ENCODE peak calls at places on chromosomes 6 and 20, in nine cellular contexts. F, J, N, W, K, A, P, Q and R are unnamed samples.
A peak's percentile ranks its signal among the peaks of the same experiment; 100 is the strongest.

GRCh38 chr6:138086573-138087196 is 20.5 kb downstream of the PERP start:
- DNase-seq in A (peak; percentile 62), J (no peak), F (peak; percentile 51), P (no peak), W (no peak), K (no peak), Q (peak; percentile 66), N (peak; percentile 26), R (no peak)

GRCh38 chr6:121442591-121442990 is 7.1 kb downstream of the GJA1 start:
- DNase-seq in Q (no peak), J (no peak), N (no peak), K (no peak), W (no peak), P (no peak), A (no peak), F (no peak), R (no peak)

GRCh38 chr6:142878407-142878806 is 66.6 kb downstream of the HIVEP2 start:
- DNase-seq in F (no peak), P (no peak), W (no peak), Q (no peak), N (no peak), K (no peak), J (no peak), A (no peak), R (no peak)

GRCh38 chr20:40471261-40471629 is 217.8 kb downstream of the MAFB start:
- DNase-seq in N (no peak), W (peak; percentile 15), P (no peak), Q (no peak), F (no peak), K (no peak), A (no peak), J (peak; percentile 69), R (no peak)

GRCh38 chr6:124535746-124536145 is 426.5 kb upstream of the RNF217 start:
- DNase-seq in N (no peak), A (peak; percentile 1), K (no peak), Q (no peak), P (no peak), F (peak; percentile 70), J (no peak), W (no peak), R (no peak)

GRCh38 chr6:84074988-84075781 is 41.6 kb downstream of the MRAP2 start:
- DNase-seq in P (no peak), A (no peak), N (no peak), K (no peak), F (peak; percentile 38), Q (peak; percentile 79), J (no peak), W (no peak), R (no peak)

GRCh38 chr6:151651639-151652038 is 155.8 kb upstream of the ESR1 start:
- DNase-seq in K (no peak), P (no peak), F (no peak), Q (no peak), N (no peak), J (no peak), W (no peak), A (no peak), R (no peak)

GRCh38 chr6:72720464-72720863 is 98.6 kb downstream of the KCNQ5 start:
- DNase-seq in K (no peak), Q (no peak), A (no peak), F (peak; percentile 47), W (no peak), P (no peak), N (no peak), J (no peak), R (no peak)

GRCh38 chr6:138493413-138493812 is 5.9 kb downstream of the NHSL1 start:
- DNase-seq in K (no peak), Q (peak; percentile 26), W (no peak), N (peak; percentile 36), A (no peak), F (peak; percentile 25), P (no peak), J (peak; percentile 17), R (no peak)

GRCh38 chr6:168247456-168248147 is 72.0 kb downstream of the DACT2 start:
- DNase-seq in K (no peak), J (no peak), Q (peak; percentile 68), F (peak; percentile 2), W (no peak), P (no peak), A (peak; percentile 38), N (peak; percentile 95), R (no peak)

GRCh38 chr6:3938715-3939376 is 89.7 kb downstream of the FAM50B start:
- DNase-seq in P (no peak), J (no peak), A (no peak), N (no peak), W (no peak), F (no peak), Q (no peak), K (no peak), R (no peak)

GRCh38 chr6:14397518-14397901 is 279.9 kb downstream of the CD83 start:
- DNase-seq in W (no peak), N (no peak), A (no peak), K (no peak), Q (no peak), F (no peak), J (no peak), P (no peak), R (no peak)

GRCh38 chr6:167571550-167571949 is 246.7 kb downstream of the TTLL2 start:
- DNase-seq in A (no peak), F (no peak), K (no peak), Q (no peak), W (no peak), P (no peak), N (no peak), J (no peak), R (no peak)

GRCh38 chr20:51156041-51156795 is 133.3 kb upstream of the KCNG1 start:
- DNase-seq in J (peak; percentile 69), K (no peak), P (no peak), A (no peak), F (no peak), N (no peak), Q (no peak), W (no peak), R (no peak)

GRCh38 chr6:100998111-100998510 is 117.0 kb upstream of the ASCC3 start:
- DNase-seq in Q (no peak), A (no peak), K (no peak), N (no peak), W (no peak), J (no peak), F (peak; percentile 76), P (no peak), R (no peak)

GRCh38 chr6:70985151-70985550 is 28.3 kb upstream of the B3GAT2 start:
- DNase-seq in J (no peak), N (no peak), Q (no peak), P (no peak), F (no peak), K (no peak), W (no peak), A (no peak), R (no peak)

GRCh38 chr6:76490456-76490855 is 418.0 kb upstream of the IMPG1 start:
- DNase-seq in P (no peak), J (no peak), A (no peak), F (no peak), Q (no peak), N (no peak), W (no peak), K (no peak), R (no peak)

GRCh38 chr6:135750081-135750480 is 101.4 kb upstream of the PDE7B start:
- DNase-seq in Q (no peak), J (no peak), A (no peak), W (no peak), P (no peak), N (no peak), F (no peak), K (no peak), R (no peak)

GRCh38 chr20:59806578-59806975 is 126.9 kb downstream of the SYCP2 start:
- DNase-seq in A (no peak), P (no peak), K (no peak), F (no peak), J (no peak), W (no peak), N (no peak), Q (no peak), R (no peak)

GRCh38 chr6:6942826-6943225 is 164.9 kb upstream of the RREB1 start:
- DNase-seq in W (no peak), J (no peak), A (no peak), K (no peak), N (peak; percentile 97), F (no peak), Q (no peak), P (no peak), R (no peak)

GRCh38 chr6:80728830-80729229 is 622.4 kb downstream of the BCKDHB start:
- DNase-seq in N (no peak), P (no peak), A (no peak), J (no peak), W (no peak), Q (no peak), K (no peak), F (no peak), R (no peak)

GRCh38 chr6:12288844-12289654 is 1.1 kb upstream of the EDN1 start:
- DNase-seq in W (peak; percentile 59), J (peak; percentile 63), F (peak; percentile 68), K (peak; percentile 23), Q (peak; percentile 79), P (no peak), N (peak; percentile 50), A (peak; percentile 61), R (peak; percentile 78)

GRCh38 chr6:145815875-145816274 is 1.3 kb upstream of the FBXO30 start:
- DNase-seq in Q (peak; percentile 17), K (no peak), P (no peak), J (no peak), W (no peak), F (no peak), A (no peak), N (no peak), R (no peak)

GRCh38 chr20:31674895-31675827 is 37.4 kb downstream of the COX4I2 start:
- DNase-seq in K (peak; percentile 52), Q (no peak), W (no peak), F (peak; percentile 86), J (no peak), P (peak; percentile 39), N (no peak), A (no peak), R (peak; percentile 78)

GRCh38 chr6:137811121-137811911 is 55.7 kb upstream of the TNFAIP3 start:
- DNase-seq in K (peak; percentile 70), A (peak; percentile 76), P (peak; percentile 53), J (no peak), N (no peak), W (no peak), Q (peak; percentile 89), F (peak; percentile 88), R (peak; percentile 81)

GRCh38 chr6:47670851-47671250 is 27.5 kb upstream of the ADGRF4 start:
- DNase-seq in J (no peak), F (no peak), K (no peak), W (peak; percentile 3), N (no peak), A (no peak), Q (no peak), P (no peak), R (no peak)

GRCh38 chr6:162442675-162443074 is 284.9 kb downstream of the PRKN start:
- DNase-seq in F (no peak), P (no peak), Q (peak; percentile 19), J (peak; percentile 60), A (peak; percentile 4), N (no peak), K (no peak), W (peak; percentile 41), R (no peak)

GRCh38 chr6:166330612-166331011 is 11.7 kb downstream of the SFT2D1 start:
- DNase-seq in N (no peak), J (peak; percentile 51), P (no peak), A (peak; percentile 12), Q (peak; percentile 41), K (no peak), W (peak; percentile 51), F (peak; percentile 39), R (no peak)

GRCh38 chr6:105469951-105470350 is 67.1 kb upstream of the PREP start:
- DNase-seq in W (no peak), A (no peak), P (no peak), J (no peak), Q (peak; percentile 21), K (no peak), F (no peak), N (no peak), R (no peak)

GRCh38 chr20:48026981-48027592 is 241.8 kb upstream of the SULF2 start:
- DNase-seq in J (no peak), N (no peak), A (no peak), W (no peak), Q (no peak), P (no peak), F (no peak), K (no peak), R (no peak)

GRCh38 chr20:25579081-25579770 is 6.1 kb downstream of the NINL start:
- DNase-seq in J (peak; percentile 42), K (no peak), N (no peak), A (no peak), Q (no peak), P (no peak), F (peak; percentile 45), W (no peak), R (no peak)